ENCODE peak calls at places on chromosomes 11 and 22, in seven cellular contexts. I is cardiac muscle cell, H is GM23338, J is lower lobe of right lung, X is ovary, U is esophagus squamous epithelium, S is DND-41. Q is an unnamed sample.
A peak's percentile ranks its signal among the peaks of the same experiment; 100 is the strongest.

GRCh38 chr11:114280696-114281095 is 15.5 kb upstream of the NNMT start:
- DNase-seq in I (peak; percentile 84), H (peak; percentile 92), J (peak; percentile 78), X (peak; percentile 22), U (no peak), S (peak; percentile 27), Q (peak; percentile 83)

GRCh38 chr22:46089426-46090041 is 60.8 kb upstream of the PPARA start:
- DNase-seq in I (no peak), H (no peak), J (peak; percentile 35), X (no peak), U (no peak), S (no peak), Q (peak; percentile 17)

GRCh38 chr22:45867118-45867905 is 109.7 kb downstream of the WNT7B start:
- DNase-seq in I (peak; percentile 70), H (peak; percentile 72), J (peak; percentile 63), X (no peak), U (no peak), S (peak; percentile 3), Q (no peak)

GRCh38 chr11:60762851-60763691 is 6.4 kb downstream of the MS4A15 start:
- DNase-seq in I (peak; percentile 47), H (peak; percentile 84), J (no peak), X (no peak), U (no peak), S (no peak), Q (peak; percentile 3)

GRCh38 chr11:121249039-121249663 is 43.4 kb upstream of the SC5D start:
- DNase-seq in I (peak; percentile 53), H (peak; percentile 77), J (no peak), X (no peak), U (no peak), S (no peak), Q (no peak)

GRCh38 chr11:19191530-19192169 is 10.1 kb downstream of the CSRP3 start:
- DNase-seq in I (peak; percentile 37), H (no peak), J (no peak), X (no peak), U (no peak), S (no peak), Q (no peak)

GRCh38 chr11:43735931-43736330 is 55.4 kb downstream of the HSD17B12 start:
- DNase-seq in I (no peak), H (peak; percentile 24), J (no peak), X (no peak), U (no peak), S (no peak), Q (no peak)

GRCh38 chr11:113596658-113597057 is 109.5 kb downstream of the TMPRSS5 start:
- DNase-seq in I (no peak), H (peak; percentile 27), J (no peak), X (no peak), U (no peak), S (no peak), Q (no peak)

GRCh38 chr11:76303399-76303798 is 77.5 kb downstream of the THAP12 start:
- DNase-seq in I (no peak), H (no peak), J (no peak), X (no peak), U (no peak), S (no peak), Q (no peak)

GRCh38 chr22:17087176-17088131 is 2.7 kb downstream of the IL17RA start:
- DNase-seq in I (no peak), H (no peak), J (no peak), X (no peak), U (no peak), S (peak; percentile 73), Q (peak; percentile 55)

DNA sequence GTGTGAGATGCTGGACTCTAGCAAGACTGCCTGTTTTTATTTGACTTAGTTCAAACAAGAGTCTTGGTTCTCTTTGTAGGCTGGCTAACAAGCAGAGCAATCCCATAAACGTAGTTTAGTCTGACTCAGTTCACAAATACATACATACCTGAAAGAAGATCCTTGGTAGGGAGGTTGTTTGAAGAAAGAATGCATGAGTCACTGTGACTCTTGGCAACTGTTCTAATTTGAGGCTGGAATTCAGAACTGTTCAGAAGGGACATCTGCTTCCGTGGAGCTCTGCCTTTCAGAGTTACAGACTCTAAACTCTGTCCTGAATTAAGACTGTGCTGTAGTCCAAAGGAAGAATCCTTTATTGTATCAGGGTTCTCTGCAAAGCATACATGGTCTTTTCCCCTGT is 32.2 kb downstream of the C2CD3 start:
- DNase-seq in I (peak; percentile 66), H (peak; percentile 12), J (no peak), X (no peak), U (no peak), S (no peak), Q (no peak)
- H3K27ac ChIP-seq in I (peak overlapping the region; percentile 96), H (peak overlapping the region; percentile 91), J (peak overlapping the region; percentile 0), X (no peak overlapping the region), U (peak overlapping the region; percentile 52), S (no peak overlapping the region), Q (peak overlapping the region; percentile 3)

GRCh38 chr22:19149047-19149883 is 827 bp downstream of the GSC2 start:
- DNase-seq in I (peak; percentile 8), H (peak; percentile 75), J (no peak), X (no peak), U (no peak), S (no peak), Q (no peak)
- H3K4me3 ChIP-seq in I (no peak overlapping the region), H (peak overlapping the region; percentile 64), J (peak overlapping the region; percentile 36), X (no peak overlapping the region), U (peak overlapping the region; percentile 41), S (no peak overlapping the region), Q (peak overlapping the region; percentile 43)

GRCh38 chr22:38823076-38823475 is 20.8 kb downstream of the NPTXR start:
- DNase-seq in I (no peak), H (no peak), J (no peak), X (no peak), U (no peak), S (no peak), Q (no peak)

GRCh38 chr22:38826801-38827200 is 17.0 kb downstream of the NPTXR start:
- DNase-seq in I (no peak), H (no peak), J (peak; percentile 19), X (no peak), U (no peak), S (no peak), Q (no peak)

GRCh38 chr22:38826386-38826785 is 17.4 kb downstream of the NPTXR start:
- DNase-seq in I (no peak), H (no peak), J (peak; percentile 41), X (no peak), U (no peak), S (no peak), Q (no peak)

GRCh38 chr22:38823637-38824036 is 20.2 kb downstream of the NPTXR start:
- DNase-seq in I (no peak), H (no peak), J (no peak), X (no peak), U (no peak), S (no peak), Q (no peak)

DNA sequence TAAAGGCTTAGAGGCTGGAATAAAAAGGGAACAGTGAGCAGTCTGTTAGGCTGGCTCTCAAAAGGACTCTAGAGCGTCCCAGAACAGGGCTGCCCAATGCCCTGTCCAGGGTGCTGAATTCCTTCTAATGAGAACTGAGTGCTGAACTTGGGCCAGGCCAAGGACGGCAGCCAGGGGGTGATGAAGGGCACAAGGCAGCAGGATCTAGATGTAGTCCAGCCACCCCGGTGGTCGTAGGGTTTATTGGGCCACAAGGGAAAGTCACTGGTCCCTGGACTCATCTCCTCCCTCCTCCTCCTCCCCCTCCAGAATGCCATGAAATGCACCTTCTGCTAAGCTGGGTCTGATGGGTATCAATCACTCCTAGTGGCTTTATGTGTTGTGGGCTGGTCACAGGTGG is 19.2 kb downstream of the NPTXR start:
- DNase-seq in I (peak; percentile 95), H (peak; percentile 98), J (peak; percentile 60), X (peak; percentile 53), U (no peak), S (peak; percentile 76), Q (no peak)
- TF ChIP-seq CTCF in I (peak; percentile 65), H (peak; percentile 77), J (peak; percentile 28), X (no peak), U (no peak), S (peak; percentile 75), Q (no peak)

DNA sequence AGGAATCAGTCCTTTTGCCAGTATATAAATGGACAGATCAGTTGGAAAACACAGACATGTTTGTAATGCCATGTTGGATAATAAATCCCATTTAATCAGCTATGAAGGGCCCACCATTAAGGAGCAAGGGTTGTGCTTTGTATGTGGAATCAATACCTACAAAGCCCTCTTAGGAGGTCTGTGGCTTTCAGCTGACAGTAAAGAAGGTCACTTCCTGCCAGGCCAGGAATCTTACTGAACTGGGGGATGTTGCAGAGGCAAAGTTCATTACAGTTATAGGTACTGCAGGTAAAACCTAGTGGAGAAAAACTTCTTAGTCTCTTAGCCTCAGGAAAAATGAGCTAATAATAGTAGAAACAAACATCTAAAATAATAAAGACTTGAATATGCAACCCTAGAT is 129.5 kb downstream of the FAM76B start:
- DNase-seq in I (peak; percentile 4), H (peak; percentile 30), J (no peak), X (no peak), U (no peak), S (no peak), Q (no peak)
- H3K27ac ChIP-seq in I (no peak overlapping the region), H (no peak overlapping the region), J (no peak overlapping the region), X (no peak overlapping the region), U (no peak overlapping the region), S (no peak overlapping the region), Q (peak overlapping the region; percentile 13)

GRCh38 chr11:57085604-57086003 is 96.1 kb upstream of the LRRC55 start:
- DNase-seq in I (peak; percentile 5), H (no peak), J (no peak), X (no peak), U (no peak), S (no peak), Q (no peak)

GRCh38 chr11:57092028-57092698 is 89.6 kb upstream of the LRRC55 start:
- DNase-seq in I (no peak), H (no peak), J (no peak), X (no peak), U (no peak), S (no peak), Q (no peak)

GRCh38 chr11:57083641-57084385 is 95.1 kb downstream of the OR5AK2 start:
- DNase-seq in I (no peak), H (no peak), J (no peak), X (no peak), U (no peak), S (no peak), Q (no peak)

GRCh38 chr11:57082125-57082524 is 93.4 kb downstream of the OR5AK2 start:
- DNase-seq in I (no peak), H (no peak), J (no peak), X (no peak), U (no peak), S (no peak), Q (no peak)

DNA sequence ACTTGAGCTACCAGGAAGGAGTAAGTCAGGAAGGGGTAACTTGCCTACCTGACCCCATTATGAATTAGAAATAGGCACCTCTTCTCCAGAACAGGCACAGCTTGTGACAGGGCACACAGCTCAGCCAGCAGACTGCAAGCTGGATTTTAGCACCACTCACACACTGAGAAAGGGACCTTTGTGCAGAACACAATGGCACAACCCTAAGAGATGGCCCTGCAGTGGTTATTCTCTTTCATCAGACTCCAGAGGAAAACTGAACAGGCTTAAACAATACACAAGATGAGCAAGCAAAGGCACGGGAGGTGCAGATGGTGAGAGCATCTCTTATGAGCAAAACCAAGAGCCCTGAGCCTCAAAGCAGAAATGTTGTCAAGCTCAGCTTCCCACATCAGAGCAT is 93.8 kb upstream of the LRRC55 start:
- DNase-seq in I (no peak), H (no peak), J (no peak), X (no peak), U (no peak), S (no peak), Q (no peak)
- H3K4me3 ChIP-seq in I (no peak overlapping the region), H (no peak overlapping the region), J (no peak overlapping the region), X (no peak overlapping the region), U (no peak overlapping the region), S (no peak overlapping the region), Q (no peak overlapping the region)

Q was measured in tibial artery.